ENCODE peak calls at places on chromosomes 1 and 21, in four cellular contexts. One of them, this sample, is unnamed.

GRCh38 chr1:189970331-189971230 is 507.1 kb downstream of the BRINP3 start:
- DNase-seq in H1: no peak
- DNase-seq in HepG2: no peak
- DNase-seq in K562: no peak
- DNase-seq in this sample: no peak

GRCh38 chr1:94321662-94322061 is 84.3 kb upstream of the ARHGAP29 start:
- DNase-seq in K562: no peak
- DNase-seq in HepG2: no peak
- DNase-seq in H1: no peak
- DNase-seq in this sample: no peak

GRCh38 chr1:62439652-62440371 is 3.0 kb downstream of the USP1 start:
- DNase-seq in H1: no peak
- DNase-seq in HepG2: peak; percentile 43
- DNase-seq in K562: peak; percentile 27
- DNase-seq in this sample: no peak

GRCh38 chr1:3930696-3931309 is 30.7 kb upstream of the C1orf174 start:
- DNase-seq in H1: no peak
- DNase-seq in HepG2: no peak
- DNase-seq in K562: no peak
- DNase-seq in this sample: no peak

GRCh38 chr21:38377165-38378093 is 120.6 kb downstream of the KCNJ15 start:
- DNase-seq in K562: no peak
- DNase-seq in H1: no peak
- DNase-seq in HepG2: no peak
- DNase-seq in this sample: no peak

GRCh38 chr1:172399369-172400072 is 21.0 kb upstream of the C1orf105 start:
- DNase-seq in HepG2: peak; percentile 78
- DNase-seq in K562: peak; percentile 25
- DNase-seq in H1: no peak
- DNase-seq in this sample: peak; percentile 90

GRCh38 chr1:52386458-52386857 is 17.8 kb downstream of the ORC1 start:
- DNase-seq in K562: no peak
- DNase-seq in H1: no peak
- DNase-seq in HepG2: no peak
- DNase-seq in this sample: no peak

GRCh38 chr21:33491373-33492102 is at the start of gene DNAJC28:
- DNase-seq in K562: peak; percentile 98
- DNase-seq in HepG2: peak; percentile 87
- DNase-seq in H1: peak; percentile 98
- DNase-seq in this sample: peak; percentile 88

GRCh38 chr1:53484705-53485477 is 25.7 kb downstream of the DMRTB1 start:
- DNase-seq in K562: no peak
- DNase-seq in H1: no peak
- DNase-seq in HepG2: no peak
- DNase-seq in this sample: no peak

GRCh38 chr21:29098156-29098555 is 24.7 kb upstream of the CCT8 start:
- DNase-seq in H1: no peak
- DNase-seq in K562: no peak
- DNase-seq in HepG2: no peak
- DNase-seq in this sample: no peak

GRCh38 chr1:203769505-203770343 is 4.7 kb downstream of the LAX1 start:
- DNase-seq in K562: no peak
- DNase-seq in HepG2: peak; percentile 73
- DNase-seq in H1: no peak
- DNase-seq in this sample: peak; percentile 25

GRCh38 chr1:235657269-235657668 is 7.7 kb upstream of the GNG4 start:
- DNase-seq in K562: no peak
- DNase-seq in H1: no peak
- DNase-seq in HepG2: peak; percentile 30
- DNase-seq in this sample: no peak

GRCh38 chr1:24204116-24204515 is 17.0 kb upstream of the IFNLR1 start:
- DNase-seq in HepG2: no peak
- DNase-seq in K562: no peak
- DNase-seq in H1: no peak
- DNase-seq in this sample: no peak

GRCh38 chr1:41471658-41472057 is 12.8 kb downstream of the EDN2 start:
- DNase-seq in HepG2: no peak
- DNase-seq in H1: no peak
- DNase-seq in K562: no peak
- DNase-seq in this sample: no peak

GRCh38 chr1:109341944-109342925 is 35.4 kb upstream of the MYBPHL start:
- DNase-seq in K562: no peak
- DNase-seq in H1: no peak
- DNase-seq in HepG2: no peak
- DNase-seq in this sample: no peak

GRCh38 chr1:238677567-238677966 is 708.8 kb upstream of the CHRM3 start:
- DNase-seq in K562: no peak
- DNase-seq in HepG2: no peak
- DNase-seq in H1: no peak
- DNase-seq in this sample: no peak

GRCh38 chr1:219587401-219587800 is 25.5 kb downstream of the ZC3H11B start:
- DNase-seq in K562: no peak
- DNase-seq in H1: no peak
- DNase-seq in HepG2: no peak
- DNase-seq in this sample: no peak

GRCh38 chr1:156797212-156797871 is 19.3 kb downstream of the SH2D2A start:
- DNase-seq in H1: no peak
- DNase-seq in HepG2: peak; percentile 55
- DNase-seq in K562: peak; percentile 77
- DNase-seq in this sample: peak; percentile 75

GRCh38 chr1:231382426-231382825 is 39.7 kb downstream of the EGLN1 start:
- DNase-seq in K562: no peak
- DNase-seq in HepG2: no peak
- DNase-seq in H1: no peak
- DNase-seq in this sample: no peak

GRCh38 chr1:33709780-33710713 is 153.8 kb upstream of the HMGB4 start:
- DNase-seq in H1: no peak
- DNase-seq in K562: no peak
- DNase-seq in HepG2: no peak
- DNase-seq in this sample: no peak

GRCh38 chr21:44489962-44490361 is 34.7 kb downstream of the LRRC3 start:
- DNase-seq in HepG2: no peak
- DNase-seq in K562: peak; percentile 25
- DNase-seq in H1: no peak
- DNase-seq in this sample: no peak

GRCh38 chr1:92291372-92291999 is 7.3 kb downstream of the GLMN start:
- DNase-seq in H1: no peak
- DNase-seq in K562: peak; percentile 56
- DNase-seq in HepG2: peak; percentile 52
- DNase-seq in this sample: peak; percentile 57

GRCh38 chr1:24872446-24872845 is 57.6 kb downstream of the RUNX3 start:
- DNase-seq in H1: no peak
- DNase-seq in K562: no peak
- DNase-seq in HepG2: no peak
- DNase-seq in this sample: no peak

GRCh38 chr1:77639056-77639455 is 43.4 kb downstream of the ZZZ3 start:
- DNase-seq in HepG2: no peak
- DNase-seq in H1: no peak
- DNase-seq in K562: no peak
- DNase-seq in this sample: no peak

GRCh38 chr1:232317336-232317735 is 312.6 kb downstream of the SIPA1L2 start:
- DNase-seq in HepG2: no peak
- DNase-seq in H1: no peak
- DNase-seq in K562: no peak
- DNase-seq in this sample: no peak

GRCh38 chr1:110765640-110766335 is 91.0 kb upstream of the KCNA3 start:
- DNase-seq in K562: peak; percentile 65
- DNase-seq in H1: no peak
- DNase-seq in HepG2: peak; percentile 25
- DNase-seq in this sample: peak; percentile 16

GRCh38 chr1:208788013-208788412 is 543.8 kb upstream of the PLXNA2 start:
- DNase-seq in H1: no peak
- DNase-seq in HepG2: no peak
- DNase-seq in K562: no peak
- DNase-seq in this sample: no peak

GRCh38 chr1:222665964-222666363 is 46.3 kb downstream of the AIDA start:
- DNase-seq in HepG2: no peak
- DNase-seq in H1: no peak
- DNase-seq in K562: no peak
- DNase-seq in this sample: no peak

GRCh38 chr1:245133995-245134715 is 20.6 kb upstream of the KIF26B start:
- DNase-seq in H1: no peak
- DNase-seq in HepG2: no peak
- DNase-seq in K562: no peak
- DNase-seq in this sample: no peak

GRCh38 chr1:37865348-37866119 is 6.1 kb upstream of the MTF1 start:
- DNase-seq in K562: peak; percentile 30
- DNase-seq in HepG2: no peak
- DNase-seq in H1: no peak
- DNase-seq in this sample: no peak

GRCh38 chr21:40445349-40445921 is 401.5 kb downstream of the DSCAM start:
- DNase-seq in HepG2: no peak
- DNase-seq in K562: no peak
- DNase-seq in H1: no peak
- DNase-seq in this sample: no peak

GRCh38 chr1:201791775-201792166 is 37.2 kb upstream of the IPO9 start:
- DNase-seq in H1: no peak
- DNase-seq in HepG2: no peak
- DNase-seq in K562: no peak
- DNase-seq in this sample: no peak

GRCh38 chr1:54354899-54355298 is 51.3 kb downstream of the SSBP3 start:
- DNase-seq in K562: no peak
- DNase-seq in H1: no peak
- DNase-seq in HepG2: peak; percentile 68
- DNase-seq in this sample: no peak

GRCh38 chr1:246063013-246063616 is 444.0 kb downstream of the SMYD3 start:
- DNase-seq in K562: no peak
- DNase-seq in HepG2: no peak
- DNase-seq in H1: no peak
- DNase-seq in this sample: no peak

GRCh38 chr1:205313681-205314308 is 7.8 kb downstream of the NUAK2 start:
- DNase-seq in HepG2: no peak
- DNase-seq in H1: peak; percentile 79
- DNase-seq in K562: no peak
- DNase-seq in this sample: peak; percentile 76

GRCh38 chr1:116152577-116152943 is 41.4 kb downstream of the MAB21L3 start:
- DNase-seq in HepG2: no peak
- DNase-seq in K562: no peak
- DNase-seq in H1: no peak
- DNase-seq in this sample: no peak

GRCh38 chr21:45254557-45254930 is 33.2 kb downstream of the POFUT2 start:
- DNase-seq in HepG2: no peak
- DNase-seq in K562: no peak
- DNase-seq in H1: no peak
- DNase-seq in this sample: no peak

GRCh38 chr21:33492571-33492970 is 1.1 kb upstream of the DNAJC28 start:
- DNase-seq in HepG2: no peak
- DNase-seq in H1: no peak
- DNase-seq in K562: no peak
- DNase-seq in this sample: no peak

DNA sequence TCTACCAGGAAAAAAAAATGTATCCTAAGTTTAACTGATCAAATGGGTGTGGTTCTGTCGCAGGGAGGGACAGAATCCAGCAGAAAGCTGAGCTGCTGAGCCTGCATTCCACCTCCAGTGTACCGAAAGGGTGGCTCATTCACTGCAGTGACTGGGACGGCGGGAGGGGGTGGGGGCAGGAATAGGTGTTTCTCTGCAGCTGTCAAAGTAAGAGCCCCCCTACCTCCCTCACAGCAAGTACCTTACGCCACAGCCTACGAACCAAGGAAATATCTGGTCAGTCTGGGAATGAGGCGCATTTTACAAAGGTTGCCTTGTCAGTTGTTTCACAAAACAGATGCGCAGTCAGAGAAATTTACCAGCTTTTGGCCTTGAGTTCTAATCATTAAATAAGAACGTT is 1.7 kb downstream of the S100B start:
- DNase-seq in HepG2: no peak
- DNase-seq in H1: no peak
- DNase-seq in K562: peak; percentile 41
- DNase-seq in this sample: no peak
- TF ChIP-seq CEBPB in HepG2: no peak
- TF ChIP-seq CEBPB in H1: no peak
- TF ChIP-seq CEBPB in K562: no peak
- TF ChIP-seq CEBPB in this sample: no peak

GRCh38 chr1:67733741-67734690 is 49.0 kb downstream of the GADD45A start:
- DNase-seq in HepG2: no peak
- DNase-seq in H1: peak; percentile 43
- DNase-seq in K562: peak; percentile 97
- DNase-seq in this sample: no peak
- TF ChIP-seq PHF8 in HepG2: no peak
- TF ChIP-seq PHF8 in H1: no peak
- TF ChIP-seq PHF8 in K562: no peak
- TF ChIP-seq PHF8 in this sample: no peak

DNA sequence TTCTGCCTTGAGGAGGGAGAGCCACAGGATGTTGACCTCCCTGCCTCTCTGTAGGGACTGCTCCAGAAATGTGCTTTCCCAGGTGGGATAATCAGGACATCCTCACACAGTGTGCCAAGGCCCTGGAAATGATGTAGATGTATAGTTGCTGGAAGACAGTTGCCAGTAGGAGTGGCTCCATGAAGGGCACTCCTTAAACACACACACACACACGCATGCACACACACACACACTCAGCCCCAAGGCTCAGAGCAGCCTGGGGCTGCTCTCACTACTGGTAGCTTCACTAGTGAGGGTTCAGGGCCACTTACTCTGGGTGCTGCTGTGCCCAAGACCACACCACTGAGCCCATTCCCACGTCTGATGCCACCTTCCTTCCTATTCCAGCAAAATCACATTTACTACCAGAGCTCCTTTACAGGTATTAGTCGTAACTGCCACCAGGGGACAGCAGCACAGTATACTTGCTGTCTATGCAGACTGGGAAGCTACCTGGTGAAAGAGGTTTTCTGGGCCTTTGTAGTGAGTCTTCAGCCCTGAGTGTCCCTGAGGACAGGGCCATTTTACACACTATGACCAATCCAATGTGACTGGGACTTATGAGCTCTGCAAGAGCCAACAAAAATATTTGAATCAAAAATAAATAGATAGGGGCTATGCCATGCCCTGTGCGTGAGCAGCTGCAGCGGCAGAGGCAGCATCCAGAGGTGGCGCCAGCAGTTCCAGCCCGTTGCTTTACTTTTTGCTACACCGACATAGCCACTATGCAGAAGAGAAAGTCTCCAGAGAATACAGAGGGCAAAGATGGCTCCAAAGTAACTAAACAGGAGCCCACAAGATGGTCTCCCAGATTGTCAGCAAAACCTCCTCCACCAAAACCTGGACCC is 15.0 kb downstream of the CRNN start:
- DNase-seq in K562: peak; percentile 9
- DNase-seq in HepG2: peak; percentile 25
- DNase-seq in H1: no peak
- DNase-seq in this sample: peak; percentile 44
- TF ChIP-seq CEBPB in K562: no peak
- TF ChIP-seq CEBPB in HepG2: no peak
- TF ChIP-seq CEBPB in H1: no peak
- TF ChIP-seq CEBPB in this sample: no peak

DNA sequence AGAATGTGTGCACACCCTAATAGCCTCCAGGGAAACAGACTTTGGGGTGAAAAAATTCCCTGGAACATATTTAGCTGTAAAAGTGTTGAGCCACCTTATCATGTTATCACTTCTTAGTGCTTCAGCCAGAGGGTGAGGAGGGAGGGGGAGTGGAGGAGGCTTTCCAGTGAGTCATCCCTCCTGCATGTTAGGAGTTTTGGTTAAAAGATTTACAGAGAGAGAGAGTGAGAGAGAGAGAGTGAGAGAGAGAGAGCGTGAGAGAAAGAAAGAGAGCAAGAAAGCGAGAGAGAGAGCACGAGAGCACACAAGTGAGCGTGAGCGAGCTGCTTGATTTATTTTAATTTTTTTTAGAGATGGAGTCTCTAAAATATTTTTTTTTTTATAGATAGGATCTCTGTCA is 13.5 kb upstream of the CACNA1E start:
- DNase-seq in HepG2: no peak
- DNase-seq in H1: no peak
- DNase-seq in K562: peak; percentile 63
- DNase-seq in this sample: peak; percentile 64
- TF ChIP-seq PHF8 in HepG2: no peak
- TF ChIP-seq PHF8 in H1: no peak
- TF ChIP-seq PHF8 in K562: no peak
- TF ChIP-seq PHF8 in this sample: no peak

This sample was measured in A549.